ENCODE peak calls at places on chromosomes 16 and 17, in four cellular contexts. Z is adipocyte; Q is H54; U is activated effector memory CD4-positive, alpha-beta T cell treated with anti-CD3 and anti-CD28 coated beads, Interleukin-2, amount 50 U/mL, for 16 hours. H is an unnamed sample.

GRCh38 chr16:57794849-57795430 is 7.4 kb downstream of the KIFC3 start:
- DNase-seq in Z (no peak), Q (no peak), U (no peak), H (no peak)

GRCh38 chr17:6713918-6714271 is 726 bp upstream of the SLC13A5 start:
- DNase-seq in Z (no peak), Q (no peak), U (no peak), H (no peak)

GRCh38 chr17:82309656-82310570 is 7.5 kb downstream of the CD7 start:
- DNase-seq in Z (no peak), Q (no peak), U (no peak), H (no peak)

GRCh38 chr17:9274119-9274445 is 252.8 kb downstream of the NTN1 start:
- DNase-seq in Z (no peak), Q (no peak), U (no peak), H (no peak)

GRCh38 chr17:55458977-55459376 is 37.3 kb upstream of the MMD start:
- DNase-seq in Z (no peak), Q (peak; percentile 47), U (peak; percentile 79), H (peak; percentile 68)

GRCh38 chr17:60695960-60696359 is 18.3 kb downstream of the BCAS3 start:
- DNase-seq in Z (no peak), Q (no peak), U (no peak), H (no peak)

GRCh38 chr16:3282103-3282746 is 1.1 kb upstream of the ZNF263 start:
- DNase-seq in Z (no peak), Q (peak; percentile 71), U (no peak), H (no peak)

GRCh38 chr16:50244504-50245416 is 21.6 kb upstream of the ADCY7 start:
- DNase-seq in Z (no peak), Q (peak; percentile 39), U (no peak), H (no peak)

GRCh38 chr17:79905832-79906231 is 66.6 kb upstream of the CBX4 start:
- DNase-seq in Z (no peak), Q (no peak), U (no peak), H (no peak)